ENCODE peak calls at places on chromosomes 11 and 22, in five cellular contexts. One of them, this sample, is unnamed.

GRCh38 chr22:20188567-20188877 is 37.7 kb upstream of the CCDC188 start:
- DNase-seq in lung: no peak
- DNase-seq in CD8-positive, alpha-beta T cell: no peak
- DNase-seq in gastrocnemius medialis: no peak
- DNase-seq in tibial artery: no peak
- DNase-seq in this sample: no peak

GRCh38 chr11:121575250-121575962 is 122.6 kb upstream of the SORL1-AS1 start:
- DNase-seq in lung: peak
- DNase-seq in tibial artery: peak
- DNase-seq in CD8-positive, alpha-beta T cell: no peak
- DNase-seq in gastrocnemius medialis: peak
- DNase-seq in this sample: no peak

GRCh38 chr11:122344281-122344680 is 228.3 kb upstream of the BLID start:
- DNase-seq in CD8-positive, alpha-beta T cell: no peak
- DNase-seq in lung: no peak
- DNase-seq in gastrocnemius medialis: no peak
- DNase-seq in tibial artery: no peak
- DNase-seq in this sample: no peak

GRCh38 chr22:50399751-50400331 is 56.7 kb downstream of the PPP6R2 start:
- DNase-seq in tibial artery: peak
- DNase-seq in CD8-positive, alpha-beta T cell: no peak
- DNase-seq in gastrocnemius medialis: no peak
- DNase-seq in lung: peak
- DNase-seq in this sample: no peak

GRCh38 chr22:50733521-50734342 is 4.3 kb upstream of the ACR start:
- DNase-seq in tibial artery: peak
- DNase-seq in lung: no peak
- DNase-seq in gastrocnemius medialis: no peak
- DNase-seq in CD8-positive, alpha-beta T cell: no peak
- DNase-seq in this sample: no peak

GRCh38 chr22:50724616-50725015 is 13.4 kb upstream of the ACR start:
- DNase-seq in lung: no peak
- DNase-seq in tibial artery: no peak
- DNase-seq in CD8-positive, alpha-beta T cell: no peak
- DNase-seq in gastrocnemius medialis: no peak
- DNase-seq in this sample: no peak

GRCh38 chr11:19919050-19919561 is 206.5 kb downstream of the NAV2 start:
- DNase-seq in CD8-positive, alpha-beta T cell: no peak
- DNase-seq in gastrocnemius medialis: no peak
- DNase-seq in lung: peak
- DNase-seq in tibial artery: peak
- DNase-seq in this sample: no peak

GRCh38 chr11:100719809-100720221 is 32.7 kb downstream of the ARHGAP42 start:
- DNase-seq in tibial artery: peak
- DNase-seq in lung: peak
- DNase-seq in gastrocnemius medialis: peak
- DNase-seq in CD8-positive, alpha-beta T cell: no peak
- DNase-seq in this sample: no peak

GRCh38 chr11:128525411-128526243 is 61.7 kb downstream of the ETS1 start:
- DNase-seq in tibial artery: no peak
- DNase-seq in lung: no peak
- DNase-seq in CD8-positive, alpha-beta T cell: no peak
- DNase-seq in gastrocnemius medialis: no peak
- DNase-seq in this sample: no peak

GRCh38 chr11:109865558-109866186 is 227.5 kb upstream of the ZC3H12C start:
- DNase-seq in tibial artery: no peak
- DNase-seq in gastrocnemius medialis: no peak
- DNase-seq in lung: no peak
- DNase-seq in CD8-positive, alpha-beta T cell: no peak
- DNase-seq in this sample: no peak

GRCh38 chr11:19539861-19540260 is 172.8 kb upstream of the NAV2 start:
- DNase-seq in gastrocnemius medialis: no peak
- DNase-seq in lung: no peak
- DNase-seq in CD8-positive, alpha-beta T cell: no peak
- DNase-seq in tibial artery: no peak
- DNase-seq in this sample: no peak

GRCh38 chr11:2294340-2295290 is 7.1 kb downstream of the C11orf21 start:
- DNase-seq in gastrocnemius medialis: no peak
- DNase-seq in lung: no peak
- DNase-seq in tibial artery: peak
- DNase-seq in CD8-positive, alpha-beta T cell: no peak
- DNase-seq in this sample: no peak

GRCh38 chr22:46757104-46757503 is 5.3 kb upstream of the TBC1D22A start:
- DNase-seq in CD8-positive, alpha-beta T cell: no peak
- DNase-seq in gastrocnemius medialis: no peak
- DNase-seq in tibial artery: no peak
- DNase-seq in lung: no peak
- DNase-seq in this sample: no peak

GRCh38 chr11:68282141-68282860 is 10.5 kb upstream of the C11orf24 start:
- DNase-seq in gastrocnemius medialis: no peak
- DNase-seq in lung: no peak
- DNase-seq in tibial artery: no peak
- DNase-seq in CD8-positive, alpha-beta T cell: peak
- DNase-seq in this sample: peak

GRCh38 chr11:57324154-57324885 is 432 bp downstream of the TNKS1BP1 start:
- DNase-seq in gastrocnemius medialis: no peak
- DNase-seq in CD8-positive, alpha-beta T cell: no peak
- DNase-seq in tibial artery: no peak
- DNase-seq in lung: peak
- DNase-seq in this sample: no peak

GRCh38 chr22:46586123-46586519 is 34.1 kb upstream of the GRAMD4 start:
- DNase-seq in lung: no peak
- DNase-seq in CD8-positive, alpha-beta T cell: no peak
- DNase-seq in tibial artery: no peak
- DNase-seq in gastrocnemius medialis: no peak
- DNase-seq in this sample: no peak

GRCh38 chr11:102494216-102494615 is 36.3 kb downstream of the MMP7 start:
- DNase-seq in lung: no peak
- DNase-seq in CD8-positive, alpha-beta T cell: no peak
- DNase-seq in tibial artery: no peak
- DNase-seq in gastrocnemius medialis: no peak
- DNase-seq in this sample: no peak

GRCh38 chr11:114301927-114302326 is 5.7 kb downstream of the NNMT start:
- DNase-seq in CD8-positive, alpha-beta T cell: no peak
- DNase-seq in lung: no peak
- DNase-seq in gastrocnemius medialis: no peak
- DNase-seq in tibial artery: no peak
- DNase-seq in this sample: no peak

GRCh38 chr11:114301088-114301487 is 4.9 kb downstream of the NNMT start:
- DNase-seq in CD8-positive, alpha-beta T cell: no peak
- DNase-seq in tibial artery: no peak
- DNase-seq in lung: no peak
- DNase-seq in gastrocnemius medialis: no peak
- DNase-seq in this sample: no peak

GRCh38 chr11:114302663-114303062 is 6.5 kb downstream of the NNMT start:
- DNase-seq in CD8-positive, alpha-beta T cell: no peak
- DNase-seq in tibial artery: no peak
- DNase-seq in gastrocnemius medialis: no peak
- DNase-seq in lung: no peak
- DNase-seq in this sample: no peak

GRCh38 chr11:114304969-114305368 is 8.8 kb downstream of the NNMT start:
- DNase-seq in lung: no peak
- DNase-seq in CD8-positive, alpha-beta T cell: no peak
- DNase-seq in gastrocnemius medialis: no peak
- DNase-seq in tibial artery: no peak
- DNase-seq in this sample: no peak

GRCh38 chr11:114304065-114304464 is 7.9 kb downstream of the NNMT start:
- DNase-seq in tibial artery: no peak
- DNase-seq in lung: no peak
- DNase-seq in gastrocnemius medialis: no peak
- DNase-seq in CD8-positive, alpha-beta T cell: no peak
- DNase-seq in this sample: no peak
- H3K4me3 ChIP-seq in tibial artery: peak
- H3K4me3 ChIP-seq in lung: no peak
- H3K4me3 ChIP-seq in gastrocnemius medialis: no peak
- H3K4me3 ChIP-seq in CD8-positive, alpha-beta T cell: no peak
- H3K4me3 ChIP-seq in this sample: no peak

GRCh38 chr11:111719379-111719778 is 46.8 kb downstream of the PPP2R1B start:
- DNase-seq in gastrocnemius medialis: no peak
- DNase-seq in CD8-positive, alpha-beta T cell: no peak
- DNase-seq in tibial artery: no peak
- DNase-seq in lung: no peak
- DNase-seq in this sample: no peak

GRCh38 chr11:111715142-111715816 is 50.9 kb downstream of the PPP2R1B start:
- DNase-seq in CD8-positive, alpha-beta T cell: no peak
- DNase-seq in gastrocnemius medialis: no peak
- DNase-seq in tibial artery: no peak
- DNase-seq in lung: no peak
- DNase-seq in this sample: no peak

GRCh38 chr11:111718436-111719325 is 47.5 kb downstream of the PPP2R1B start:
- DNase-seq in tibial artery: no peak
- DNase-seq in CD8-positive, alpha-beta T cell: no peak
- DNase-seq in lung: no peak
- DNase-seq in gastrocnemius medialis: no peak
- DNase-seq in this sample: no peak

GRCh38 chr11:111714522-111714921 is 51.7 kb downstream of the PPP2R1B start:
- DNase-seq in tibial artery: no peak
- DNase-seq in gastrocnemius medialis: no peak
- DNase-seq in lung: no peak
- DNase-seq in CD8-positive, alpha-beta T cell: no peak
- DNase-seq in this sample: no peak
- H3K27ac ChIP-seq in tibial artery: no peak
- H3K27ac ChIP-seq in gastrocnemius medialis: peak
- H3K27ac ChIP-seq in lung: no peak
- H3K27ac ChIP-seq in CD8-positive, alpha-beta T cell: no peak
- H3K27ac ChIP-seq in this sample: no peak

DNA sequence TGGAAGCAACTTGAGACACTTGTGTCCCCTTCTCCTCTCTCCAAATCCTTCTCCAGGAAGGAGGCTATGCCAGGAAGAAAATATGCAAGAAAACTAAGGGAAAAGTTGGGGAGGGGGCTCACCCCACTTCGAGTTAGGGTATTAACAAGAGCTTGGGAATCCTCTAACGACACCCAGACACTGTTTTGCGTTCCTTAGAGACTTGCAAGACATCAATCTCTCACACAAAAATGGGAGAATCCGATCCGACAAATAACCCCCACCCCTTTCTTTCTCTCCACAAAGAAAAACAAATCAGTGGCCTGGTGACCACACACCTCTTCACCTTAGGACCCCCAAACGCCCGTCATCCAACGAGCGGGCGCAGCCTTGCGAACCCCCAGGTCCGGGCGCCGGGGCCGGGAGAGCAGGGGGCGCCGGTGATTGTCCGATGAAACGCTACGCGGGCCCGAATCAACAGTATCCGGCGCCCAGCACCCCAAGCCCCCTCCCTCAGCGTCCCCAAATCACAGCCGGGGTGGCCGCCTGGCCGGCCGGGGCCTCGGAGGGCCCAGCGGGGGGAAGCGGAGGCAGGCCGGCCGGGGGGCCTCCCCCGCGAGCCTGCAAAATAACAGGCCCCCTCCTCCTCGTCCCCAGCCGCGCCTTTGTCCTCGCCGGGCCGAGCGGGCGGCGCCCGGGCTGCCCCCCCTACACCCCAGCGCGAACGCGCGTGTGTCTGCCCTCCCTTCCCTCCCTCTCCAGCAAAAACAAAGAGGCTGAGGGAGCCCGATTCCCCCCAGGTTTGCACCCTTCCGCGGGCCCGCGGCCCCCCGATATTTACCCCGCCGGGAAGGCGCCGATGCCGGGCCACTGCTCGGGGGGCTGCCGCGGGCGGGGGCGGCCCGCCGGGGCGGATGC is 645 bp downstream of the CSNK1E start:
- DNase-seq in gastrocnemius medialis: no peak
- DNase-seq in CD8-positive, alpha-beta T cell: peak
- DNase-seq in lung: peak
- DNase-seq in tibial artery: peak
- DNase-seq in this sample: peak
- H3K4me3 ChIP-seq in gastrocnemius medialis: peak
- H3K4me3 ChIP-seq in CD8-positive, alpha-beta T cell: peak
- H3K4me3 ChIP-seq in lung: peak
- H3K4me3 ChIP-seq in tibial artery: peak
- H3K4me3 ChIP-seq in this sample: peak

DNA sequence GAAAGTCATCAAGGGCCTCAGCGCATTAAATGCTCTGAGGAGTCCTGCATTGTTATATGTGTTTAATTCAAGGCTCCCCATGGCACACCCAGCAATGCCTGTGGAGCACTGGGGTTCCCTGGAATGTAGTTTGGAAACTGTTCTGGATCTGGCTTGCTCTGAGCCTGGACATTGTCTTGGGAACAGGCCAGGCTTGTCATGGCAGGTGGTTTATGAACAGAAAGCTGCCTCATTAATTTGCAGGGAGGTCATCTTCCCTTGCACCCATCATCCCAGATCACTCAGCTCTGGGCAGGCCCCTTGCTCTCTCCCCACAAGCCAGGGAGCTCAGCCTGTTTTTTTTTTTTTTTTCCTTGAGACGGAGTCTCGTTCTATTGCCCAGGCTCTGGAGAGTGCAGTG is 32.9 kb downstream of the RPS6KA4 start:
- DNase-seq in CD8-positive, alpha-beta T cell: no peak
- DNase-seq in gastrocnemius medialis: no peak
- DNase-seq in tibial artery: no peak
- DNase-seq in lung: no peak
- DNase-seq in this sample: no peak
- H3K27ac ChIP-seq in CD8-positive, alpha-beta T cell: no peak
- H3K27ac ChIP-seq in gastrocnemius medialis: no peak
- H3K27ac ChIP-seq in tibial artery: no peak
- H3K27ac ChIP-seq in lung: no peak
- H3K27ac ChIP-seq in this sample: no peak

GRCh38 chr11:67270256-67271211 is 4.3 kb downstream of the GRK2 start:
- DNase-seq in lung: no peak
- DNase-seq in tibial artery: peak
- DNase-seq in CD8-positive, alpha-beta T cell: no peak
- DNase-seq in gastrocnemius medialis: no peak
- DNase-seq in this sample: peak
- H3K4me3 ChIP-seq in lung: no peak
- H3K4me3 ChIP-seq in tibial artery: peak
- H3K4me3 ChIP-seq in CD8-positive, alpha-beta T cell: peak
- H3K4me3 ChIP-seq in gastrocnemius medialis: peak
- H3K4me3 ChIP-seq in this sample: peak